ENCODE peak calls at places on chromosomes 13 and 19, in four cellular contexts. M is heart left ventricle, R is BE2C, G is transverse colon. H is an unnamed sample.
A peak's percentile ranks its signal among the peaks of the same experiment; 100 is the strongest.

GRCh38 chr19:45037393-45038169 is 1.3 kb upstream of the CLASRP start:
- DNase-seq in M (no peak), R (no peak), G (no peak), H (no peak)

GRCh38 chr13:44068737-44069136 is 189.0 kb downstream of the LACC1 start:
- DNase-seq in M (no peak), R (no peak), G (no peak), H (no peak)

GRCh38 chr13:86810385-86810784 is 860.8 kb upstream of the SLITRK5 start:
- DNase-seq in M (no peak), R (no peak), G (no peak), H (no peak)

GRCh38 chr13:26681036-26681435 is 79.5 kb downstream of the GPR12 start:
- DNase-seq in M (no peak), R (no peak), G (no peak), H (no peak)

GRCh38 chr13:44272692-44273091 is 100.9 kb upstream of the SERP2 start:
- DNase-seq in M (no peak), R (no peak), G (no peak), H (no peak)

GRCh38 chr13:74768521-74769090 is 634.4 kb upstream of the KLF12 start:
- DNase-seq in M (no peak), R (no peak), G (no peak), H (no peak)

GRCh38 chr19:45769821-45770191 is 754 bp upstream of the SIX5 start:
- DNase-seq in M (peak; percentile 66), R (no peak), G (peak; percentile 65), H (peak; percentile 68)

GRCh38 chr19:51735759-51736449 is 12.1 kb upstream of the HAS1 start:
- DNase-seq in M (peak; percentile 49), R (no peak), G (peak; percentile 41), H (peak; percentile 87)

GRCh38 chr19:3556978-3557460 is 367 bp downstream of the MFSD12 start:
- DNase-seq in M (no peak), R (no peak), G (peak; percentile 51), H (peak; percentile 70)

GRCh38 chr13:23509781-23510543 is 60.2 kb upstream of the TNFRSF19 start:
- DNase-seq in M (no peak), R (no peak), G (no peak), H (no peak)

GRCh38 chr13:40875583-40875982 is 86.2 kb downstream of the SLC25A15 start:
- DNase-seq in M (no peak), R (no peak), G (no peak), H (no peak)

GRCh38 chr19:44725251-44725650 is 23.3 kb upstream of the BCL3 start:
- DNase-seq in M (no peak), R (no peak), G (peak; percentile 90), H (no peak)

GRCh38 chr19:4338441-4339350 is at the start of gene STAP2:
- DNase-seq in M (no peak), R (no peak), G (peak; percentile 88), H (peak; percentile 72)

GRCh38 chr19:15780595-15781418 is 6.7 kb upstream of the OR10H5 start:
- DNase-seq in M (no peak), R (no peak), G (peak; percentile 45), H (no peak)

GRCh38 chr13:20049558-20050473 is 91.3 kb downstream of the ZMYM2 start:
- DNase-seq in M (no peak), R (no peak), G (no peak), H (no peak)

GRCh38 chr19:7869453-7869909 is 4.7 kb downstream of the PRR36 start:
- DNase-seq in M (peak; percentile 54), R (no peak), G (peak; percentile 79), H (peak; percentile 74)

GRCh38 chr13:56864451-56864850 is 276.3 kb upstream of the PRR20A start:
- DNase-seq in M (no peak), R (no peak), G (no peak), H (no peak)

GRCh38 chr19:50906217-50906616 is 5.0 kb downstream of the KLK4 start:
- DNase-seq in M (peak; percentile 32), R (peak; percentile 68), G (peak; percentile 14), H (no peak)

GRCh38 chr13:33999830-34000605 is 182.1 kb downstream of the RFC3 start:
- DNase-seq in M (no peak), R (no peak), G (no peak), H (no peak)

GRCh38 chr19:1252818-1253513 is 4.6 kb downstream of the MIDN start:
- DNase-seq in M (peak; percentile 94), R (peak; percentile 83), G (peak; percentile 91), H (peak; percentile 95)

GRCh38 chr13:52849727-52850395 is 1.4 kb upstream of the PCDH8 start:
- DNase-seq in M (no peak), R (no peak), G (no peak), H (no peak)

GRCh38 chr13:48093588-48093987 is 1.3 kb downstream of the MED4 start:
- DNase-seq in M (no peak), R (no peak), G (no peak), H (no peak)
- H3K4me1 ChIP-seq in M (peaks cover 18% of the 10 kb centered on the region), R (no peaks in the 10 kb centered on the region), G (peaks cover 45% of the 10 kb centered on the region), H (peaks cover 44% of the 10 kb centered on the region)

GRCh38 chr19:55253264-55253663 is 5.6 kb downstream of the PPP6R1 start:
- DNase-seq in M (no peak), R (no peak), G (no peak), H (no peak)

GRCh38 chr19:55251296-55252081 is 7.3 kb downstream of the PPP6R1 start:
- DNase-seq in M (no peak), R (no peak), G (no peak), H (no peak)

GRCh38 chr19:55254625-55254977 is 4.2 kb downstream of the PPP6R1 start:
- DNase-seq in M (no peak), R (no peak), G (no peak), H (no peak)

GRCh38 chr19:55253842-55254624 is 4.8 kb downstream of the PPP6R1 start:
- DNase-seq in M (no peak), R (no peak), G (peak; percentile 69), H (no peak)

DNA sequence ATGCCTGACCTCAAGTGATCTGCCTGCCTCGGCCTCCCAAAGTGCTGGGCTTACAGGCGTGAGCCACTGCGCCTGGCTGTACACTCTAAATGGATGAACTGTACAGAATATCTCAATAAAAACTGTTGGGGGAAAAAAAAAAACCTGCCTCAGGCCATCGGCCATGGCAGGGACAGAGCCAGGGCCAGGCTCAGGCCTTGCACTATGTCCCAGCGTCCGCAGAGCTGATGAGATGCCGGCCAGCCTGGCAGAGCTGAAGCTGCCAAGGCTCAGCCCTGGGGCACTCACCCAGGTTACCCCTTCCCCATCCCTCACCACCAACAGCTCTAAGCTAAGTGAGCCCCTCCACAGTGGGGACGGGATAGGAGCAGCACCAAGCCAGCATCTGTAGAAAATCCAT is 6.1 kb downstream of the PPP6R1 start:
- DNase-seq in M (no peak), R (no peak), G (no peak), H (no peak)
- H3K4me3 ChIP-seq in M (no peak overlapping the region), R (no peak overlapping the region), G (no peak overlapping the region), H (no peak overlapping the region)

GRCh38 chr13:25268561-25268960 is 18.7 kb downstream of the MTMR6 start:
- DNase-seq in M (no peak), R (no peak), G (no peak), H (no peak)

GRCh38 chr13:25262261-25262660 is 25.0 kb downstream of the MTMR6 start:
- DNase-seq in M (no peak), R (no peak), G (no peak), H (no peak)

GRCh38 chr13:25267715-25268114 is 19.6 kb downstream of the MTMR6 start:
- DNase-seq in M (no peak), R (no peak), G (no peak), H (no peak)
- TF ChIP-seq CTCF in M (no peak), R (peak; percentile 43), G (no peak), H (peak; percentile 22)

GRCh38 chr19:18606281-18607221 is at the start of gene CRLF1:
- DNase-seq in M (no peak), R (no peak), G (no peak), H (no peak)

GRCh38 chr19:18603958-18604819 is 2.4 kb downstream of the CRLF1 start:
- DNase-seq in M (no peak), R (no peak), G (no peak), H (no peak)

GRCh38 chr19:18605196-18605545 is 1.4 kb downstream of the CRLF1 start:
- DNase-seq in M (no peak), R (no peak), G (no peak), H (no peak)

GRCh38 chr19:18604820-18605159 is 1.8 kb downstream of the CRLF1 start:
- DNase-seq in M (no peak), R (no peak), G (no peak), H (no peak)

GRCh38 chr19:18605546-18606280 is 886 bp downstream of the CRLF1 start:
- DNase-seq in M (no peak), R (no peak), G (no peak), H (no peak)
- H3K4me1 ChIP-seq in M (peaks cover 5% of the 10 kb centered on the region), R (no peaks in the 10 kb centered on the region), G (peaks cover 28% of the 10 kb centered on the region), H (peaks cover 36% of the 10 kb centered on the region)

DNA sequence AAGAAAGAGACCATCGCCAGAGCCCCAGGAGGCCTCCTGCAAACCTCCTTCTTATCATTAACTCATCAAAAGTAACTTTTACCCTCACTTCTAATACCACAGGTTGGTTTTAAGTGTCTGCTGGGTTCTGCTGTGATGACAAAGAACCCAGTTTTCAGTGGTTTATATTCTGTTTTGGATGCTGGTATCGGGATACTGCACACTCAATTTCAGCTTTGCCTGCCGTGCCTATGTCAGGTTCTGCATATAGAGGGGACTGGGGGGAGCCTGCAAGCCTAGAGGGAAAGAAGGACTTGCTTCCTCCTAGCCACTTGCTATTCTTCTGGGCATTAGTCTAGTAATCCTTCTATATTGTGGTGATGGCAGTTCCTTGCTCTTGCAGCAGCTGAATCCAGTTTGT is 242.4 kb downstream of the KCNRG start:
- DNase-seq in M (no peak), R (no peak), G (no peak), H (no peak)
- H3K4me3 ChIP-seq in M (no peak overlapping the region), R (no peak overlapping the region), G (no peak overlapping the region), H (no peak overlapping the region)

DNA sequence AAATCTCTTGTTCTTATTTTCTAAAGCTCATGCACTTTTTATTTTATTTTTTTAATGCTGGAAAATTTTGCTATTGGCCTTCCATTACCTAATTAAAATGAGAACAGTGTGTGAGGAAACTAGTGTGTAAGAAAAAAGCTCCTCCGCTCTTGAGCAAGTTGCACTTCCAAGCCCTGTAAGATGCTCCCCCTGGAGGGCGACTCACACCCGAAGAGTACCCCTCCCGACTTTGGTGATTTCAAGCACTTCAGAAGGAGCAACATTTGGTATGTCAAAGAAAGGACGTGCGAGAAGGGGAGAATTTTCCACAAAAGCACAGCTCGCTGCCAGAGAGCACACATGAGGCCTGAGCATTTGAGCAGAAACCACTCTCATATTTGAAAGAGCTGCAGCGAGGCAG is 504.3 kb downstream of the FGF9 start:
- DNase-seq in M (no peak), R (no peak), G (no peak), H (no peak)
- TF ChIP-seq CTCF in M (no peak), R (no peak), G (no peak), H (no peak)